ENCODE peak calls at places on chromosomes 16 and 17, in ten cellular contexts. Y is iris pigment epithelial cell; G is NCI-H1436; T is GM12878; B is nephron progenitor cell; H is activated naive CD8-positive, alpha-beta T cell treated with anti-CD3 and anti-CD28 coated beads for 36 hours; I is nucleus accumbens; M is colonic mucosa; C is MM.1S; J is activated CD4-positive, alpha-beta T cell treated with anti-CD3 and anti-CD28 coated beads, Interleukin-2, amount 10 ng/mL, durations not matched to agents 7 days and 5 days. E is an unnamed sample.

GRCh38 chr16:15572329-15573001 is 70.5 kb downstream of the MARF1 start:
- DNase-seq in Y (peak), G (no peak), T (no peak), B (no peak), H (peak), I (no peak), M (peak), C (no peak), J (no peak), E (peak)

GRCh38 chr17:69457603-69458002 is 43.1 kb downstream of the MAP2K6 start:
- DNase-seq in Y (no peak), G (no peak), T (no peak), B (no peak), H (no peak), I (no peak), M (no peak), C (peak), J (no peak), E (no peak)

GRCh38 chr17:14923981-14924380 is 341.1 kb downstream of the PMP22 start:
- DNase-seq in Y (peak), G (no peak), T (no peak), B (no peak), H (no peak), I (no peak), M (no peak), C (no peak), J (no peak), E (peak)

GRCh38 chr17:12859520-12859919 is 70.2 kb downstream of the ARHGAP44 start:
- DNase-seq in Y (no peak), G (no peak), T (peak), B (no peak), H (no peak), I (no peak), M (no peak), C (no peak), J (no peak), E (peak)

GRCh38 chr16:23082161-23082788 is 67.0 kb downstream of the USP31 start:
- DNase-seq in Y (no peak), G (no peak), T (no peak), B (no peak), H (no peak), I (no peak), M (no peak), C (no peak), J (no peak), E (no peak)

GRCh38 chr16:85557976-85558589 is 55.0 kb upstream of the GSE1 start:
- DNase-seq in Y (peak), G (peak), T (no peak), B (no peak), H (no peak), I (no peak), M (peak), C (peak), J (no peak), E (no peak)

GRCh38 chr16:72247821-72248253 is 75.9 kb upstream of the PMFBP1 start:
- DNase-seq in Y (peak), G (no peak), T (no peak), B (no peak), H (no peak), I (no peak), M (no peak), C (no peak), J (no peak), E (peak)

GRCh38 chr17:16444258-16444886 is 29.0 kb downstream of the TRPV2 start:
- DNase-seq in Y (no peak), G (no peak), T (no peak), B (no peak), H (no peak), I (no peak), M (no peak), C (no peak), J (no peak), E (no peak)

GRCh38 chr16:54504372-54504771 is 217.8 kb upstream of the IRX3 start:
- DNase-seq in Y (no peak), G (no peak), T (no peak), B (no peak), H (no peak), I (no peak), M (peak), C (no peak), J (no peak), E (no peak)